ENCODE peak calls at places on chromosome 5, in five cellular contexts. One of them, this sample, is unnamed.

GRCh38 chr5:144144956-144145751 is 25.3 kb downstream of the YIPF5 start:
- DNase-seq in thoracic aorta: no peak
- DNase-seq in IMR-90: no peak
- DNase-seq in GM23248: no peak
- DNase-seq in tibial artery: no peak
- DNase-seq in this sample: no peak

GRCh38 chr5:143207563-143208364 is 195.7 kb downstream of the NR3C1 start:
- DNase-seq in tibial artery: no peak
- DNase-seq in GM23248: no peak
- DNase-seq in thoracic aorta: no peak
- DNase-seq in IMR-90: peak; percentile 15
- DNase-seq in this sample: no peak

GRCh38 chr5:159825551-159826051 is 90.7 kb upstream of the ADRA1B start:
- DNase-seq in IMR-90: no peak
- DNase-seq in tibial artery: no peak
- DNase-seq in thoracic aorta: no peak
- DNase-seq in GM23248: peak; percentile 19
- DNase-seq in this sample: no peak

GRCh38 chr5:2886531-2886930 is 135.1 kb upstream of the IRX2 start:
- DNase-seq in tibial artery: no peak
- DNase-seq in IMR-90: no peak
- DNase-seq in GM23248: no peak
- DNase-seq in thoracic aorta: no peak
- DNase-seq in this sample: no peak

GRCh38 chr5:40477856-40478546 is 201.7 kb upstream of the PTGER4 start:
- DNase-seq in tibial artery: no peak
- DNase-seq in thoracic aorta: no peak
- DNase-seq in GM23248: peak; percentile 84
- DNase-seq in IMR-90: peak; percentile 29
- DNase-seq in this sample: no peak

GRCh38 chr5:57725628-57726504 is 243.3 kb upstream of the ACTBL2 start:
- DNase-seq in thoracic aorta: no peak
- DNase-seq in IMR-90: no peak
- DNase-seq in tibial artery: no peak
- DNase-seq in GM23248: no peak
- DNase-seq in this sample: no peak

GRCh38 chr5:150241298-150242225 is 48.0 kb downstream of the CAMK2A start:
- DNase-seq in IMR-90: no peak
- DNase-seq in thoracic aorta: no peak
- DNase-seq in tibial artery: no peak
- DNase-seq in GM23248: no peak
- DNase-seq in this sample: no peak

GRCh38 chr5:66538531-66538930 is 57.7 kb upstream of the MAST4 start:
- DNase-seq in tibial artery: no peak
- DNase-seq in GM23248: peak; percentile 26
- DNase-seq in thoracic aorta: no peak
- DNase-seq in IMR-90: no peak
- DNase-seq in this sample: no peak

GRCh38 chr5:58543723-58544122 is 39.2 kb upstream of the RAB3C start:
- DNase-seq in IMR-90: no peak
- DNase-seq in tibial artery: no peak
- DNase-seq in thoracic aorta: no peak
- DNase-seq in GM23248: no peak
- DNase-seq in this sample: no peak

GRCh38 chr5:97778451-97778850 is 595.4 kb upstream of the RIOK2 start:
- DNase-seq in thoracic aorta: no peak
- DNase-seq in GM23248: peak; percentile 6
- DNase-seq in IMR-90: peak; percentile 54
- DNase-seq in tibial artery: no peak
- DNase-seq in this sample: no peak

GRCh38 chr5:61311836-61312808 is 19.9 kb upstream of the ZSWIM6 start:
- DNase-seq in IMR-90: peak; percentile 91
- DNase-seq in thoracic aorta: no peak
- DNase-seq in GM23248: peak; percentile 65
- DNase-seq in tibial artery: no peak
- DNase-seq in this sample: no peak

GRCh38 chr5:179697108-179697507 is 1.7 kb upstream of the CANX start:
- DNase-seq in tibial artery: no peak
- DNase-seq in thoracic aorta: no peak
- DNase-seq in GM23248: no peak
- DNase-seq in IMR-90: no peak
- DNase-seq in this sample: no peak

GRCh38 chr5:179699640-179700298 is 1.0 kb downstream of the CANX start:
- DNase-seq in thoracic aorta: no peak
- DNase-seq in tibial artery: no peak
- DNase-seq in IMR-90: peak; percentile 36
- DNase-seq in GM23248: peak; percentile 80
- DNase-seq in this sample: no peak

GRCh38 chr5:179698935-179699639 is at the start of gene CANX:
- DNase-seq in IMR-90: no peak
- DNase-seq in thoracic aorta: no peak
- DNase-seq in GM23248: peak; percentile 65
- DNase-seq in tibial artery: no peak
- DNase-seq in this sample: no peak

GRCh38 chr5:179697993-179698934 is 503 bp upstream of the CANX start:
- DNase-seq in tibial artery: peak; percentile 100
- DNase-seq in GM23248: peak; percentile 100
- DNase-seq in thoracic aorta: peak; percentile 96
- DNase-seq in IMR-90: peak; percentile 99
- DNase-seq in this sample: peak; percentile 99

GRCh38 chr5:179700401-179700918 is 1.7 kb downstream of the CANX start:
- DNase-seq in IMR-90: peak; percentile 14
- DNase-seq in GM23248: peak; percentile 29
- DNase-seq in thoracic aorta: no peak
- DNase-seq in tibial artery: no peak
- DNase-seq in this sample: peak; percentile 58
- H3K27ac ChIP-seq in IMR-90: no peak overlapping the region
- H3K27ac ChIP-seq in GM23248: peak overlapping the region; percentile 92
- H3K27ac ChIP-seq in thoracic aorta: no peak overlapping the region
- H3K27ac ChIP-seq in tibial artery: peak overlapping the region; percentile 99
- H3K27ac ChIP-seq in this sample: peak overlapping the region; percentile 98

DNA sequence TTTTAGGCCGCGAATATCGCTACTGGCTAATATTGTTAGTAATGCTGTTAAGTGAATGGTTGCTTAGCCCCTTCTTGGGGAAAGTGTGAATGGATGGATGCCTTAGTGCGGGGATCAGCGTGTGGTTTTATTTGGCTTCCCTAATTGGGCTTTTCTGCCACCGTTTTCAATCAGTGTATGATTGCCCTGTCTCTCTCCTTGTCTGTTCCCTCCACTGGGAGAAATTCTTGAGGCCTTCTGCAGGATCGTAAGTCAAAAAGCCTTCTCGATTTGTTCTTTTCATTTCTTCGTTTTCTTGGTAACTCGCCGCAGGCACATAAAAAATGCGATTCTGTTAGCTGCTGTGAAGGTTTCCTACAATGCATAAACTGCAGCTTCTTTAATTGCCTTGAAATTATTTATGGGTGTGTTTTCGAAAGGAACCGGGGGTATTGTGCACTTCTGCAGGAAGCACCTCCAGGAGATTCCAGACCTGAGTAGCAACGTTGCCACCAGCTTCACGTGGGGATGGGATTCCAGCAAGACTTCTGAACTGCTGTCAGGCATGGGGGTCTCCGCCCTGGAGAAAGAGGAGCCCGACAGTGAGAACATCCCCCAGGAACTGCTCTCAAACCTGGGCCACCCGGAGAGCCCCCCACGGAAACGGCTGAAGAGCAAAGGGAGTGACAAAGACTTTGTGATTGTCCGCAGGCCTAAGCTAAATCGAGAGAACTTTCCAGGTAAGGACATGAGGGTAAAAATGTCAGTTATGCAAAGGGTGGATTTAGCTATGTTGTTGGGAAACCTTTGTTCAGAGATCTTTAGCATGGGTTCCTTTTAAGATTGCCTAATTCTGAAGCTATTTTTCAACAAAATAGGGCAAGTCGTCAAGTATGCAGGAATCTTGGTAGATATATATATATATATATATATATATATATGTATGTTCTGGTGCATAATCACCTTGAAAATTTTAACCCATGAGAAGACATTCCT is 700 bp downstream of the SKP2 start:
- DNase-seq in thoracic aorta: no peak
- DNase-seq in IMR-90: peak; percentile 27
- DNase-seq in GM23248: peak; percentile 48
- DNase-seq in tibial artery: no peak
- DNase-seq in this sample: no peak
- H3K27ac ChIP-seq in thoracic aorta: peak overlapping the region; percentile 82
- H3K27ac ChIP-seq in IMR-90: peak overlapping the region; percentile 87
- H3K27ac ChIP-seq in GM23248: peak overlapping the region; percentile 31
- H3K27ac ChIP-seq in tibial artery: peak overlapping the region; percentile 83
- H3K27ac ChIP-seq in this sample: peak overlapping the region; percentile 87

DNA sequence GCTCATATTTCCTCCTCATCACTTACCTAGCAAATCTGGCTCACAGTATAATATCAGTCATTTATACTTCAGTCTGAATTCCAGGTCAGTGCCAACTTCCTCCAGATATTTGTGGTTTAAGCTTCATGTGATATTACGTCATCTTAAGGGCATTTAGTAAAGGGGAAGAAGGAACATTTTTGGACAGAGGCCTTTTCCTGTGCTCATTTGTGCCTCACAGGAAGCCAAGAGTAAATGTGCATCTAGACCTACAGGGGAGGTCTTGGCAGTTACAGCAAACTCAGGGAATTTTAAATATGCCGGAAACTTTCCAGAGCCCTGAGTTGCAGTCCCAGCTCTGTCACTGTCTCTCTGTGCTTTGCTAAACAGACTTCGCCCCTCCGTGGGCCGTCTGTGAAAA is 12.3 kb upstream of the KCNIP1 start:
- DNase-seq in GM23248: peak; percentile 95
- DNase-seq in tibial artery: no peak
- DNase-seq in IMR-90: peak; percentile 84
- DNase-seq in thoracic aorta: no peak
- DNase-seq in this sample: peak; percentile 20
- H3K27ac ChIP-seq in GM23248: peak overlapping the region; percentile 47
- H3K27ac ChIP-seq in tibial artery: peak overlapping the region; percentile 43
- H3K27ac ChIP-seq in IMR-90: no peak overlapping the region
- H3K27ac ChIP-seq in thoracic aorta: peak overlapping the region; percentile 53
- H3K27ac ChIP-seq in this sample: no peak overlapping the region

DNA sequence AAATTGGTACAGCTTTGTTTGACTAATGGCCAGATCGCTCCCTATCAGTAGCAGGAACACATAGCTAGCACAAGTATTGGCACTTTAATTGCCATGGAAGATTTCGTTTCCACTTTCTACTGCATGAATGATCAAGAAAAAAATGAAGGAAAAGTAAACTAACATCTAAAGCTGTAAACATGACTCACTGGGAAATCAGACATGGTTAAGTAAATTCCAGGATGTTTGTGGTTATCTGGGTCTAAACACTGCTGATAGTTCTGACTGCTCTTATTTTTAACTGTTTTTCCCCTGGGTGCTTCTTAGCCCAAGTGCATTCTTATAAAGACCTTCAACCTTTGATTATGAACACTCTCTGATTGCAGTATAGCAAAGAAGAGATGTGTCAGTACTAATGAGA is 388.9 kb downstream of the NR2F1-AS1 start:
- DNase-seq in IMR-90: peak; percentile 95
- DNase-seq in thoracic aorta: no peak
- DNase-seq in tibial artery: no peak
- DNase-seq in GM23248: peak; percentile 81
- DNase-seq in this sample: no peak
- H3K27ac ChIP-seq in IMR-90: no peak overlapping the region
- H3K27ac ChIP-seq in thoracic aorta: no peak overlapping the region
- H3K27ac ChIP-seq in tibial artery: no peak overlapping the region
- H3K27ac ChIP-seq in GM23248: no peak overlapping the region
- H3K27ac ChIP-seq in this sample: no peak overlapping the region

GRCh38 chr5:14144586-14145355 is 1.6 kb downstream of the TRIO start:
- DNase-seq in tibial artery: peak; percentile 81
- DNase-seq in IMR-90: peak; percentile 52
- DNase-seq in thoracic aorta: no peak
- DNase-seq in GM23248: peak; percentile 84
- DNase-seq in this sample: peak; percentile 82
- H3K27ac ChIP-seq in tibial artery: peak overlapping the region; percentile 96
- H3K27ac ChIP-seq in IMR-90: peak overlapping the region; percentile 100
- H3K27ac ChIP-seq in thoracic aorta: peak overlapping the region; percentile 99
- H3K27ac ChIP-seq in GM23248: peak overlapping the region; percentile 79
- H3K27ac ChIP-seq in this sample: peak overlapping the region; percentile 47